ENCODE peak calls at places on chromosome 3, in six cellular contexts. Q is left ventricle myocardium superior; R is HTR-8/SVneo; V is stimulated activated CD4-positive, alpha-beta T cell treated with anti-CD3 and anti-CD28 coated beads, Interleukin-4, amount 100 ng/mL, for 4 hours; L is NCI-H1436; X is HuH-7. Y is an unnamed sample.

GRCh38 chr3:12476238-12476897 is 7.9 kb upstream of the TSEN2 start:
- DNase-seq in Q (no peak), R (no peak), V (no peak), L (no peak), X (no peak), Y (no peak)

GRCh38 chr3:185851959-185852358 is 27.1 kb upstream of the IGF2BP2 start:
- DNase-seq in Q (no peak), R (no peak), V (no peak), L (no peak), X (no peak), Y (no peak)

GRCh38 chr3:149291178-149291577 is 42.3 kb downstream of the TM4SF18 start:
- DNase-seq in Q (no peak), R (no peak), V (no peak), L (peak; percentile 21), X (no peak), Y (no peak)

GRCh38 chr3:195905970-195906864 is 2.1 kb downstream of the TNK2 start:
- DNase-seq in Q (no peak), R (no peak), V (no peak), L (no peak), X (no peak), Y (no peak)

GRCh38 chr3:148077318-148077923 is 620.3 kb upstream of the AGTR1 start:
- DNase-seq in Q (no peak), R (peak; percentile 5), V (no peak), L (peak; percentile 25), X (no peak), Y (no peak)

GRCh38 chr3:105880681-105881290 is 12.0 kb upstream of the CBLB start:
- DNase-seq in Q (no peak), R (no peak), V (no peak), L (no peak), X (no peak), Y (no peak)

GRCh38 chr3:112199622-112200316 is 66.7 kb upstream of the GCSAM start:
- DNase-seq in Q (no peak), R (no peak), V (no peak), L (no peak), X (no peak), Y (no peak)

GRCh38 chr3:126373682-126374601 is 16.7 kb upstream of the KLF15 start:
- DNase-seq in Q (no peak), R (no peak), V (no peak), L (no peak), X (no peak), Y (no peak)

GRCh38 chr3:179071161-179071568 is 444 bp downstream of the ZMAT3 start:
- DNase-seq in Q (no peak), R (peak; percentile 22), V (peak; percentile 75), L (no peak), X (peak; percentile 52), Y (no peak)

GRCh38 chr3:52022323-52023100 is 26.8 kb upstream of the RPL29 start:
- DNase-seq in Q (peak; percentile 78), R (no peak), V (no peak), L (no peak), X (peak; percentile 61), Y (no peak)

GRCh38 chr3:160885791-160886286 is 129.8 kb downstream of the PPM1L start:
- DNase-seq in Q (peak; percentile 85), R (no peak), V (no peak), L (peak; percentile 60), X (no peak), Y (no peak)